ENCODE peak calls at places on chromosomes 6 and 20, in ten cellular contexts. M is HFFc6; V is bronchial epithelial cell; Y is testis; S is brain microvascular endothelial cell; Q is AG09309; N is tibial artery; I is PC-9; D is activated CD8-positive, alpha-beta T cell treated with anti-CD3 and anti-CD28 coated beads for 36 hours; F is BJ. E is an unnamed sample.

GRCh38 chr6:105097288-105097687 is 82.5 kb downstream of the POPDC3 start:
- DNase-seq in N (no peak), Q (no peak), M (no peak), I (peak; percentile 7), F (no peak), Y (no peak), V (peak; percentile 24), D (no peak), S (no peak), E (no peak)

GRCh38 chr6:95589067-95589466 is 11.7 kb downstream of the MANEA start:
- DNase-seq in F (no peak), D (no peak), S (no peak), M (no peak), N (no peak), Y (no peak), Q (no peak), V (no peak), I (no peak), E (no peak)

GRCh38 chr6:138601128-138601527 is 101.8 kb upstream of the NHSL1 start:
- DNase-seq in I (no peak), F (no peak), M (no peak), V (peak; percentile 26), D (no peak), S (no peak), N (no peak), Y (no peak), Q (no peak), E (no peak)

GRCh38 chr6:45509426-45509825 is 131.7 kb upstream of the SUPT3H start:
- DNase-seq in Q (no peak), I (no peak), V (no peak), Y (no peak), M (no peak), N (no peak), F (no peak), D (no peak), S (no peak), E (no peak)

GRCh38 chr20:11469795-11470495 is 447.7 kb upstream of the BTBD3 start:
- DNase-seq in S (no peak), I (no peak), Y (no peak), D (no peak), N (no peak), Q (no peak), V (peak; percentile 13), F (no peak), M (no peak), E (no peak)

GRCh38 chr6:29651413-29652197 is 5.3 kb upstream of the MOG start:
- DNase-seq in I (no peak), N (no peak), Y (no peak), S (no peak), V (peak; percentile 50), F (no peak), Q (no peak), M (peak; percentile 48), D (peak; percentile 12), E (peak; percentile 56)

GRCh38 chr6:148182378-148182777 is 160.3 kb upstream of the SASH1 start:
- DNase-seq in D (no peak), I (no peak), V (no peak), Y (no peak), N (no peak), F (no peak), Q (no peak), S (no peak), M (no peak), E (no peak)

GRCh38 chr20:24773751-24774201 is 175.3 kb upstream of the CST7 start:
- DNase-seq in N (peak; percentile 47), D (peak; percentile 44), F (peak; percentile 74), V (peak; percentile 97), M (peak; percentile 81), Y (peak; percentile 9), S (peak; percentile 67), Q (peak; percentile 69), I (no peak), E (no peak)

GRCh38 chr6:44002071-44002590 is 125.1 kb downstream of the MRPL14 start:
- DNase-seq in N (no peak), I (peak; percentile 79), S (peak; percentile 38), F (no peak), V (no peak), Q (no peak), Y (no peak), D (peak; percentile 67), M (no peak), E (no peak)

GRCh38 chr6:44000164-44000842 is 126.9 kb downstream of the MRPL14 start:
- DNase-seq in D (peak; percentile 91), F (no peak), Q (no peak), V (peak; percentile 49), N (no peak), I (peak; percentile 44), S (no peak), M (no peak), Y (no peak), E (peak; percentile 70)

GRCh38 chr6:43999628-44000027 is 127.6 kb downstream of the MRPL14 start:
- DNase-seq in D (no peak), V (no peak), Q (no peak), F (no peak), Y (no peak), N (peak; percentile 29), M (no peak), S (no peak), I (no peak), E (no peak)

GRCh38 chr6:44002591-44003344 is 124.5 kb downstream of the MRPL14 start:
- DNase-seq in D (peak; percentile 85), F (no peak), V (peak; percentile 47), I (no peak), N (peak; percentile 65), Y (peak; percentile 49), Q (no peak), M (peak; percentile 7), S (peak; percentile 32), E (peak; percentile 81)

DNA sequence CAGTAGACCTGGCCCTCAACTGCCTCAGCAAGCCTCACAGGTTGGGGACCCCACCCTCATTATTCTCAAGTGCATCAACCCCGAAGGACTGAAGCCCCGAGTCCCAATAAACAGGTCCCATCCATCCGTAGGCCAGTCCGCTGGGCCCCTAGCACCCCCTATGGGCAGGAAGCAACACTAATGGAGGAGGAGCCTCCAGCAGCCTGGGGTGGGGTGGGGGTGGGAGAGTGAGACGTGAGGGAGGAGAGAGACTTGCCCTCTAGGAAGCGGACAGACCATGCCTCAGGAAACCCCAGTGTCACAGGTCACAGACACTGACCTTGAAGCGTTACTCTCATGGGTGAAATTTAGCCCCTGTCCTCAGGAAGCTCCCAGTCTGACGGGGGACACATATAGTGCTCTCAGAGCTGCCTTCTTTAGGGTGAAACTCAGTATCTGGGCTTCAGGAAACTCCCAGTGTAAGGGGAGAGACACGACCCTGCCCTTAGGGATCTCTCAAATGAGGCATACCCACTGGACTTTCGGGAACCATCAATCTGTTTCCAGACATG is 125.9 kb downstream of the MRPL14 start:
- DNase-seq in F (no peak), N (peak; percentile 59), Q (no peak), M (no peak), D (peak; percentile 71), V (no peak), S (no peak), I (no peak), Y (no peak), E (peak; percentile 62)
- TF ChIP-seq CTCF in F (peak; percentile 50), N (no peak), Q (peak; percentile 44), M (peak; percentile 64), D (peak; percentile 50), V (peak; percentile 35), S (peak; percentile 73), I (peak; percentile 77), Y (no peak), E (peak; percentile 55)

DNA sequence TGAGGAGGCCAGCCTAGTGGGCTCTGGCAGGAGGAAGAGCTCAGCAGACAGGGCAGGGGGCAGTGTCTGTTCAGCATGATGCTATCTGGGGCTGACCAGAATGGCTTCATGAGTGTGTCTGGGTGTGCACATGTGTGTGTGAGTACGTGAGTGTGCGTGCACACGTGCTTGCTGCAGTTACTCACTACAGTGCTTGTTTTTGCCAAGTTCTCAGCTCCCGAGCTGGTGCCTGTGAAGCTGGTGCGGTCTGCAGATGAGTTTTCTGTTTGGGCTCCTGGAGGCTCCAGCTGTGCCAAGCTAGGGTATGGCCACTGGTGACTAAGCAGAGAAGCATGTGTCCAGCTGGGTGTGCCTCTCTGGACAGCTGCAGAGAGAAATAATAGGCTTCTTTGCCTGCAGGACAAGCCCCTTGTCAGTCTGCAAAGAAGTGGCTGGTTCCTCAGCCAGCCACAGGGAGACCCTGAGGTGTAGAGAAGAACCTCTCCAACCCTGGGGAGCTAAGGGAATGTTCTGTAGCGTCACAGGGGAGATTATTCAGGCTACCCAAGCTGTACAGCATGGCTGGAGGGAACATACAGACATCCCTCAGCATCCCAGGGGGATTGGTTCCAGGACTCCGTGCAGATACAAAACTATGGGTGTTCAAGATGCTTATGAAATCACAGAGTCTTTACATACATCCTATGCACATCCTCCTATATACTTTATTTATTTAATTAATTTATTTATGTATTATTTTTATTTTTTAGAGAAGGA is 40.2 kb upstream of the FAM50B start:
- DNase-seq in Y (no peak), M (peak; percentile 88), N (peak; percentile 89), V (peak; percentile 77), Q (peak; percentile 74), S (peak; percentile 88), F (peak; percentile 69), I (peak; percentile 83), D (no peak), E (no peak)
- TF ChIP-seq CTCF in Y (no peak), M (peak; percentile 49), N (no peak), V (no peak), Q (peak; percentile 18), S (peak; percentile 41), F (peak; percentile 30), I (no peak), D (no peak), E (no peak)

DNA sequence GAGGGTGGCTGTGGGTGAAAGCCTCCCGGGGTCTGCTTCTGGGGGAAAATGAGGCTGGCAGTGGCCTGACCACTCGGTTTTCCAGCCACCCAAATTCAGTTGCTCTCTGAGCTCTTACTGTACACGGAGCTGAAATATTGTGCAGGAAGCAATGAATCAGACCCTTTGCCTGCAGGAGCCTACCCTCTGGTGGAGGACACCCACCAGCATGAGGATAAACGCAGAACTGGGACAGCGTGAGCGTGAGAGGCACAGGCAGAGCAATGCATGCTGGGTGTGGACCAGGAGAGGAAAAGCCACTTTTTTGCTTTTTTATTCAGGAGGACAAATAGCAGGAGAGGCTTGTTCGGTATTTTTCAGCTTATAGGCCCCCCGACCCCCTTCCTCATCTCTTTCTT is 298.1 kb downstream of the QKI start:
- DNase-seq in I (no peak), N (no peak), S (no peak), M (no peak), V (no peak), D (no peak), Y (no peak), Q (no peak), F (no peak), E (no peak)
- TF ChIP-seq CTCF in I (no peak), N (no peak), S (peak; percentile 20), M (no peak), V (no peak), D (no peak), Y (no peak), Q (no peak), F (no peak), E (no peak)

GRCh38 chr6:53046274-53046673 is 18.9 kb upstream of the FBXO9 start:
- DNase-seq in N (no peak), Q (no peak), I (no peak), D (no peak), Y (no peak), S (no peak), M (no peak), F (no peak), V (no peak), E (no peak)

GRCh38 chr6:53042112-53042511 is 23.1 kb upstream of the FBXO9 start:
- DNase-seq in M (peak; percentile 93), Q (no peak), N (no peak), F (peak; percentile 71), I (no peak), Y (no peak), S (peak; percentile 73), V (peak; percentile 94), D (no peak), E (no peak)

GRCh38 chr6:53044572-53044971 is 20.6 kb upstream of the FBXO9 start:
- DNase-seq in Q (no peak), Y (no peak), V (no peak), S (no peak), D (no peak), M (no peak), N (no peak), I (no peak), F (no peak), E (no peak)

GRCh38 chr6:53043626-53044025 is 21.6 kb upstream of the FBXO9 start:
- DNase-seq in S (no peak), N (no peak), I (no peak), D (no peak), F (no peak), V (no peak), Q (no peak), M (no peak), Y (no peak), E (no peak)

DNA sequence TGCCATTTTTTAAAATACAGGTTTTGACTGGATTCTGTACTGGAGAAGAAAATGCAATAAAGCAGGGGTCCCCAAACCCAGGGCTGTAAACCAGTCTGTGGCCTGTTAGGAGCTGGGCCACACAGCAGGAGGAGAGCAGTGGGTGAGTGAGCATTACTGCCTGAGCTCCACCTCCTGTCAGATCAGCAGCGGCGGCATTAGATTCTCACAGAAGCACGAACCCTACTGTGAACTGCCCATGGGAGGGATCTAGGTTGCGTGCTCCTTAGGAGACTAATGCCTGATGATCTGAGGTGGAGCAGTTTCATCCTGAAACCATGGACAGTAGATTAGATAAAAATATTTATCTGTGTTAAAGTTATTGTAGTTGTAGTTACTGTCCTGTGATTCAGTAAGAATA is 21.1 kb upstream of the FBXO9 start:
- DNase-seq in Y (no peak), V (no peak), I (no peak), N (no peak), Q (no peak), F (no peak), D (no peak), S (peak; percentile 89), M (no peak), E (no peak)
- TF ChIP-seq CTCF in Y (no peak), V (no peak), I (no peak), N (no peak), Q (no peak), F (no peak), D (no peak), S (no peak), M (no peak), E (no peak)

E was measured in GM10248.